ENCODE peak calls at places on chromosomes 11 and 22, in eight cellular contexts. G is heart right ventricle; R is activated CD8-positive, alpha-beta T cell treated with anti-CD3 and anti-CD28 coated beads for 36 hours; H is psoas muscle; O is nephron progenitor cell; I is MM.1S; Z is cardiac fibroblast; S is pancreas. D is an unnamed sample.

GRCh38 chr11:129386795-129387390 is 11.2 kb downstream of the BARX2 start:
- DNase-seq in G (no peak), R (no peak), H (no peak), O (no peak), I (no peak), Z (no peak), S (no peak), D (no peak)

GRCh38 chr11:12249590-12250260 is 127.6 kb upstream of the PARVA start:
- DNase-seq in G (no peak), R (no peak), H (no peak), O (no peak), I (no peak), Z (peak), S (peak), D (no peak)

GRCh38 chr11:90135016-90135415 is 553 bp downstream of the NAALAD2 start:
- DNase-seq in G (no peak), R (no peak), H (no peak), O (no peak), I (no peak), Z (no peak), S (no peak), D (no peak)

GRCh38 chr11:36360833-36361232 is 64.7 kb downstream of the PRR5L start:
- DNase-seq in G (no peak), R (no peak), H (no peak), O (no peak), I (no peak), Z (no peak), S (no peak), D (peak)

GRCh38 chr11:59437770-59438169 is 1.5 kb downstream of the OR5A1 start:
- DNase-seq in G (no peak), R (no peak), H (no peak), O (no peak), I (no peak), Z (no peak), S (no peak), D (no peak)

GRCh38 chr11:101445761-101446160 is 138.0 kb downstream of the TRPC6 start:
- DNase-seq in G (no peak), R (no peak), H (no peak), O (no peak), I (no peak), Z (no peak), S (no peak), D (no peak)

GRCh38 chr11:107017433-107018227 is 646 bp downstream of the GUCY1A2 start:
- DNase-seq in G (peak), R (peak), H (peak), O (peak), I (peak), Z (peak), S (peak), D (peak)

GRCh38 chr11:121664144-121664543 is 211.4 kb upstream of the SORL1-AS1 start:
- DNase-seq in G (no peak), R (no peak), H (no peak), O (no peak), I (no peak), Z (no peak), S (no peak), D (no peak)

GRCh38 chr22:42814215-42814614 is 42.9 kb downstream of the ARFGAP3 start:
- DNase-seq in G (no peak), R (no peak), H (no peak), O (no peak), I (no peak), Z (peak), S (no peak), D (peak)

GRCh38 chr11:122721964-122722266 is 66.4 kb downstream of the UBASH3B start:
- DNase-seq in G (no peak), R (peak), H (no peak), O (no peak), I (no peak), Z (peak), S (no peak), D (peak)

GRCh38 chr11:8698379-8698851 is 15.8 kb downstream of the RPL27A start:
- DNase-seq in G (no peak), R (no peak), H (no peak), O (no peak), I (no peak), Z (no peak), S (no peak), D (no peak)

GRCh38 chr22:26410398-26410797 is 18.7 kb upstream of the ASPHD2 start:
- DNase-seq in G (no peak), R (no peak), H (no peak), O (no peak), I (no peak), Z (no peak), S (no peak), D (no peak)

GRCh38 chr11:119340335-119341221 is at the start of gene C1QTNF5:
- DNase-seq in G (peak), R (no peak), H (peak), O (peak), I (no peak), Z (peak), S (peak), D (peak)

GRCh38 chr11:65859812-65860277 is 388 bp upstream of the MUS81 start:
- DNase-seq in G (no peak), R (no peak), H (no peak), O (no peak), I (peak), Z (no peak), S (peak), D (no peak)

GRCh38 chr11:44661311-44661717 is 65.4 kb upstream of the TSPAN18 start:
- DNase-seq in G (no peak), R (no peak), H (no peak), O (no peak), I (no peak), Z (peak), S (no peak), D (no peak)

GRCh38 chr11:129973809-129974208 is 28.8 kb downstream of the PRDM10 start:
- DNase-seq in G (peak), R (no peak), H (no peak), O (peak), I (no peak), Z (no peak), S (no peak), D (peak)

GRCh38 chr22:31680764-31681624 is 19.0 kb upstream of the PISD start:
- DNase-seq in G (no peak), R (no peak), H (no peak), O (no peak), I (no peak), Z (peak), S (no peak), D (peak)

GRCh38 chr22:31682751-31683150 is 20.7 kb upstream of the PISD start:
- DNase-seq in G (no peak), R (no peak), H (no peak), O (no peak), I (no peak), Z (no peak), S (no peak), D (no peak)

GRCh38 chr22:31681625-31682345 is 19.8 kb upstream of the PISD start:
- DNase-seq in G (no peak), R (no peak), H (peak), O (no peak), I (no peak), Z (peak), S (no peak), D (peak)

GRCh38 chr22:31678748-31679147 is 16.7 kb upstream of the PISD start:
- DNase-seq in G (no peak), R (no peak), H (no peak), O (no peak), I (no peak), Z (no peak), S (no peak), D (no peak)

DNA sequence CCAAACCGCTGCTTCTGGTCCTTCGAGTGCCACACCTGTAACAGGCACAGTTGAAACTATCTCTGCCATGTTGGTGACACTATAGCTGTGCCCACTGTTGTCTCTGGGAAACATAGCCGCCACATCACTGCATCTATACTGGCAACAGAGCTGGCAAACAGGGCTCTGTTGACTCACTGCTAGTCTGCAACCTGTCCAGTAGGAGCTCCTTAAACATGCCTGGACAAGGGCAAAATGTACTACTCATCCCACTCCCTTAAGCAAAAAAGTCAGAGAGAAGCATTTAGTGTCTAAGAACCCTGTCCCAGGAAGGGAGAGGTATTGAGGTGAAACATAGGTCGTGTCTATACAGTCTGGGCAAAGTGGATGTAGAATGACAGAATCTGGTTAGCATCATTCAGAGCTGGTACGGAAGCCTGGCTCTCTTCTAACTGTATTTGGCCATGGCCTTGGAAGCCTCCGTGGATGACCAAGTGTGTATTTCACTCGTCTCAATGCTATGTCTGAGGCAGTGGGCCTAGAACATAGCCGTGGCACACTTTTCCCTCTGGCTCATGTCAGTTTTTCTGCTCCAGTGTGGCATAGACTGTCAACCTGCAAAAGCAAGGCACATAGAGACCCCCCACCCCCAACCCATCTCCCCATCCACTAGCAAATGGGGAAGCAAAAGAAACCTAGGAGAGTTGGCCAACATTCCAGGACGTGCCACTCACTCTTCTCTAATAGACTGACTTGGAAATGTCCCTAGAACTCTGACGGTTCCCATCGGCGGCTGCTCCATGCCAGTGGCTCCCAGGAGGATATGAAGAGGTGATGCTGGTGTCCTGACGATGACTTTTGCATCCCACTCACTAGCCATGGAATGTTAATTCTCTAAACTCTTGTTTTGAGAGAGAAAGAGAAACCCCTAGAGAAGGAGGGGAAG is 21.4 kb upstream of the PISD start:
- DNase-seq in G (no peak), R (no peak), H (peak), O (no peak), I (no peak), Z (no peak), S (no peak), D (no peak)
- TF ChIP-seq CTCF in G (no peak), R (no peak), H (no peak), O (no peak), I (no peak), Z (no peak), S (no peak), D (no peak)

DNA sequence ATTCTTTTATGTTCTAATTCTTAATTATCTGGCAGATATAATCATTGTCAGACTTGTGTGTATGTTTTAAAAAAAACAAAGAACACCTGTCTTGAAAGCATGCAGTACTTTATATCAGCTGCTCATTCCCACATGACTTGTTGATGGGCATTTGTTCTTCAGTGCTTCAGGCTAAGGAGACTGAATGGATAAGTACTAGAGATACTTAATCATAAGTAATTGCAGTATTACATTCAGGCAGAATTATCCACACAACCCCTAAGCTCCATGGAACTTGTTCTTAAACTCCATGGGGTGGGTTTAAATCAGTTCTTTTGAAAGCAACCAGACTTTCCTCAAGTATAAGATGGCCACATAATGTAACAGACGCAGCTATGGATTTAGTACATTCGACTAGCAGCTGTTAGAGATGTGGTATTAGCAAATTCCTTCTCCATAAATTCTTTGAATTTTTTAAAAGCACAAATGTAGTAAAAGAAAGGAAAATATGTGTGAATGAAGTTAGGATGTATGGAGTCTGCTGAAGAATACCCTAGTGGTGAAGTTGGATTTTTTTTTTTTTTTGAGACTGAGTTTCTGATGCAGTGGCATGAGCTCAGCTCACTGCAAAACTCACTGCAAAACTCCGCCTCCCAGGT is 3.0 kb downstream of the JAM3 start:
- DNase-seq in G (no peak), R (no peak), H (no peak), O (no peak), I (no peak), Z (no peak), S (no peak), D (no peak)
- TF ChIP-seq CTCF in G (no peak), R (no peak), H (no peak), O (peak), I (no peak), Z (no peak), S (no peak), D (no peak)

GRCh38 chr22:43955040-43955882 is at the start of gene SAMM50:
- DNase-seq in G (peak), R (peak), H (peak), O (peak), I (peak), Z (peak), S (peak), D (peak)
- TF ChIP-seq CTCF in G (no peak), R (no peak), H (no peak), O (no peak), I (no peak), Z (no peak), S (no peak), D (no peak)

DNA sequence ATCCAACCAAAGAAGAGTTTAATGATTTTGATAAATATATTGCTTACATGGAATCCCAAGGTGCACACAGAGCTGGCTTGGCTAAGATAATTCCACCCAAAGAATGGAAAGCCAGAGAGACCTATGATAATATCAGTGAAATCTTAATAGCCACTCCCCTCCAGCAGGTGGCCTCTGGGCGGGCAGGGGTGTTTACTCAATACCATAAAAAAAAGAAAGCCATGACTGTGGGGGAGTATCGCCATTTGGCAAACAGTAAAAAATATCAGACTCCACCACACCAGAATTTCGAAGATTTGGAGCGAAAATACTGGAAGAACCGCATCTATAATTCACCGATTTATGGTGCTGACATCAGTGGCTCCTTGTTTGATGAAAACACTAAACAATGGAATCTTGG is 23.9 kb downstream of the KDM4D start:
- DNase-seq in G (no peak), R (no peak), H (no peak), O (no peak), I (no peak), Z (no peak), S (no peak), D (no peak)
- TF ChIP-seq CTCF in G (no peak), R (no peak), H (no peak), O (no peak), I (peak), Z (peak), S (no peak), D (peak)

D was measured in choroid plexus epithelial cell.